ENCODE peak calls at places on chromosomes 1 and 21, in six cellular contexts. D is OCI-LY7, T is RWPE1, H is endothelial cell of umbilical vein, X is pancreas, F is tibial nerve. G is an unnamed sample.

GRCh38 chr21:32448803-32449594 is 36.5 kb downstream of the EVA1C start:
- DNase-seq in T (no peak), H (no peak), X (no peak), F (no peak), D (no peak), G (no peak)

GRCh38 chr1:58689167-58689566 is 10.7 kb downstream of the MYSM1 start:
- DNase-seq in T (no peak), X (no peak), H (no peak), D (no peak), F (no peak), G (no peak)

GRCh38 chr1:2135425-2135824 is 59.1 kb downstream of the FAAP20 start:
- DNase-seq in D (no peak), H (no peak), T (peak; percentile 75), X (no peak), F (no peak), G (no peak)

GRCh38 chr21:41924355-41924754 is 29.5 kb downstream of the C2CD2 start:
- DNase-seq in F (no peak), X (no peak), D (no peak), H (no peak), T (no peak), G (no peak)

GRCh38 chr1:154809436-154810413 is 60.4 kb downstream of the KCNN3 start:
- DNase-seq in X (no peak), H (peak; percentile 62), F (no peak), D (no peak), T (peak; percentile 78), G (no peak)

GRCh38 chr1:92653605-92654381 is 131.1 kb downstream of the EVI5 start:
- DNase-seq in H (no peak), D (no peak), X (no peak), F (no peak), T (peak; percentile 27), G (no peak)

GRCh38 chr1:209202826-209203439 is 380.6 kb upstream of the CAMK1G start:
- DNase-seq in T (peak; percentile 49), D (peak; percentile 44), H (peak; percentile 37), F (no peak), X (no peak), G (no peak)

GRCh38 chr1:198088360-198089071 is 68.3 kb upstream of the NEK7 start:
- DNase-seq in H (peak; percentile 69), T (peak; percentile 65), D (peak; percentile 47), X (no peak), F (no peak), G (no peak)

GRCh38 chr1:94417962-94418663 is at the start of gene ABCD3:
- DNase-seq in T (peak; percentile 87), D (peak; percentile 97), X (peak; percentile 99), F (peak; percentile 95), H (peak; percentile 98), G (peak; percentile 95)

GRCh38 chr21:33069645-33069993 is 322 bp upstream of the OLIG1 start:
- DNase-seq in D (no peak), H (no peak), T (no peak), X (no peak), F (no peak), G (no peak)

GRCh38 chr21:41868062-41868710 is 11.0 kb downstream of the PRDM15 start:
- DNase-seq in F (no peak), D (peak; percentile 96), X (no peak), T (no peak), H (no peak), G (no peak)

GRCh38 chr21:35521293-35521692 is 472.2 kb upstream of the RUNX1 start:
- DNase-seq in T (no peak), F (no peak), X (no peak), H (no peak), D (no peak), G (no peak)

GRCh38 chr1:185426761-185427698 is 110.0 kb upstream of the IVNS1ABP start:
- DNase-seq in D (no peak), F (no peak), X (no peak), H (peak; percentile 92), T (no peak), G (no peak)

GRCh38 chr1:48916121-48917069 is 139.7 kb upstream of the BEND5 start:
- DNase-seq in F (no peak), H (peak; percentile 9), T (peak; percentile 21), X (no peak), D (peak; percentile 20), G (no peak)

GRCh38 chr1:55196433-55197035 is 18.6 kb downstream of the USP24 start:
- DNase-seq in X (no peak), D (no peak), F (no peak), H (no peak), T (no peak), G (no peak)

GRCh38 chr1:230153655-230154296 is 86.7 kb downstream of the GALNT2 start:
- DNase-seq in T (no peak), H (no peak), X (no peak), F (no peak), D (no peak), G (peak; percentile 79)

GRCh38 chr1:53968125-53968513 is 22.0 kb downstream of the LRRC42 start:
- DNase-seq in D (no peak), T (no peak), F (no peak), H (no peak), X (no peak), G (no peak)

GRCh38 chr1:59015708-59016107 is 231.9 kb upstream of the JUN start:
- DNase-seq in D (no peak), F (no peak), X (no peak), H (peak; percentile 50), T (peak; percentile 89), G (no peak)

GRCh38 chr1:183864611-183865010 is 59.7 kb downstream of the RGL1 start:
- DNase-seq in X (no peak), H (no peak), D (no peak), T (no peak), F (no peak), G (no peak)

GRCh38 chr1:204041232-204041767 is 31.6 kb upstream of the SOX13 start:
- DNase-seq in T (no peak), F (no peak), D (no peak), X (no peak), H (no peak), G (no peak)

GRCh38 chr1:104468282-104468681 is 718.6 kb downstream of the AMY1C start:
- DNase-seq in T (no peak), D (no peak), F (no peak), X (no peak), H (no peak), G (no peak)

GRCh38 chr1:201017828-201018163 is 5.7 kb downstream of the KIF21B start:
- DNase-seq in H (no peak), T (no peak), F (no peak), X (no peak), D (no peak), G (no peak)

GRCh38 chr21:34126691-34127090 is 53.3 kb downstream of the MRPS6 start:
- DNase-seq in X (no peak), D (no peak), F (no peak), T (peak; percentile 68), H (no peak), G (no peak)

GRCh38 chr1:168861421-168862023 is 132.5 kb upstream of the DPT start:
- DNase-seq in D (no peak), X (no peak), F (no peak), H (no peak), T (no peak), G (no peak)

GRCh38 chr1:166086113-166086908 is 80.5 kb downstream of the FAM78B start:
- DNase-seq in H (no peak), D (no peak), T (no peak), F (no peak), X (no peak), G (no peak)

GRCh38 chr1:228317891-228318810 is 88.5 kb downstream of the TRIM11 start:
- DNase-seq in D (no peak), H (no peak), X (peak; percentile 68), T (no peak), F (peak; percentile 8), G (peak; percentile 45)

GRCh38 chr21:41958886-41959563 is 5.2 kb upstream of the C2CD2 start:
- DNase-seq in D (no peak), T (peak; percentile 85), H (peak; percentile 44), X (no peak), F (no peak), G (no peak)

GRCh38 chr1:97364086-97364485 is 556.7 kb downstream of the DPYD start:
- DNase-seq in F (no peak), D (no peak), H (no peak), X (no peak), T (peak; percentile 26), G (no peak)

GRCh38 chr1:114671011-114671938 is 1.4 kb upstream of the DENND2C start:
- DNase-seq in H (peak; percentile 30), D (peak; percentile 34), X (no peak), F (no peak), T (peak; percentile 41), G (no peak)
- TF ChIP-seq CTCF in H (peak; percentile 26), D (peak; percentile 75), X (no peak), F (no peak), T (peak; percentile 68), G (peak; percentile 40)

GRCh38 chr1:3731543-3731942 is 20.7 kb upstream of the CCDC27 start:
- DNase-seq in X (peak; percentile 31), F (no peak), T (no peak), D (no peak), H (no peak), G (no peak)

GRCh38 chr1:3733603-3734591 is 18.4 kb upstream of the CCDC27 start:
- DNase-seq in T (no peak), D (no peak), F (no peak), H (no peak), X (peak; percentile 47), G (no peak)

GRCh38 chr1:3731951-3732746 is 20.1 kb upstream of the CCDC27 start:
- DNase-seq in D (no peak), F (no peak), T (no peak), H (no peak), X (peak; percentile 67), G (no peak)

GRCh38 chr1:3734602-3735001 is 17.6 kb upstream of the CCDC27 start:
- DNase-seq in T (no peak), F (no peak), X (peak; percentile 72), D (no peak), H (no peak), G (no peak)

GRCh38 chr1:3732747-3733602 is 19.3 kb upstream of the CCDC27 start:
- DNase-seq in F (no peak), T (no peak), H (no peak), D (no peak), X (peak; percentile 62), G (no peak)
- TF ChIP-seq CTCF in F (no peak), T (no peak), H (no peak), D (no peak), X (no peak), G (no peak)

GRCh38 chr1:118154220-118154619 is 30.8 kb downstream of the SPAG17 start:
- DNase-seq in D (no peak), X (no peak), F (no peak), T (peak; percentile 20), H (no peak), G (no peak)
- TF ChIP-seq CTCF in D (peak; percentile 57), X (no peak), F (peak; percentile 16), T (peak; percentile 34), H (no peak), G (no peak)

DNA sequence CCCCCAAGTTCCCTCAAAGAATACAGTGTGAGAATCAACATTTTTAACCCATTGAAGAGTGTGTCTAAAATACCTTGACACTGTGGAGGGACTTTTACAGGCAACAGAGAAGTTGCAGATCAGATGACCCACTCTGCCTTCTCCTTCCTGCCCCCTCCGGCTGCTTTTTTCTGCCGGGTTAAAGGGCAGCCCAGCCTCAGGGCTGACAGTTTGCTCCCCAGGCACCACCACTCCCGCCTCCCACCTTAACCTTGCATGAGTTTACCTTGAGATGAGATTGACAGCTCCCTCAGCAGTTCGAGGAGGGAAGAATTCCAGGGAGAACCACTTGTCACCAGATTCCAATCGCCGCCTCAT is 3.2 kb downstream of the MTHFR start:
- DNase-seq in T (peak; percentile 20), H (peak; percentile 38), D (no peak), F (no peak), X (no peak), G (no peak)
- TF ChIP-seq CTCF in T (no peak), H (no peak), D (no peak), F (peak; percentile 9), X (no peak), G (no peak)